ENCODE peak calls at places on chromosomes 12 and 14, in ten cellular contexts. B is stimulated activated CD8-positive, alpha-beta memory T cell treated with anti-CD3 and anti-CD28 coated beads, Interleukin-4, amount 100 ng/mL, for 24 hours; C is H54; M is NCI-H1436; L is hepatic stellate cell; J is astrocyte of the spinal cord; X is heart right ventricle; N is HFFc6; I is fibroblast of pulmonary artery; S is T-helper 22 cell. Y is an unnamed sample.

GRCh38 chr12:27460471-27460978 is 14.0 kb downstream of the SMCO2 start:
- DNase-seq in B (no peak), C (peak), M (no peak), L (no peak), J (peak), X (no peak), N (no peak), I (peak), S (no peak), Y (no peak)

GRCh38 chr12:11730299-11731041 is 81.0 kb downstream of the ETV6 start:
- DNase-seq in B (no peak), C (no peak), M (no peak), L (no peak), J (no peak), X (no peak), N (no peak), I (no peak), S (no peak), Y (no peak)

GRCh38 chr12:89346741-89347324 is 5.5 kb downstream of the DUSP6 start:
- DNase-seq in B (no peak), C (no peak), M (no peak), L (no peak), J (peak), X (peak), N (peak), I (peak), S (no peak), Y (no peak)

GRCh38 chr12:113991224-113992044 is 25.3 kb upstream of the RBM19 start:
- DNase-seq in B (no peak), C (no peak), M (no peak), L (no peak), J (no peak), X (no peak), N (no peak), I (no peak), S (no peak), Y (no peak)

GRCh38 chr14:41604793-41605534 is 1.7 kb upstream of the LRFN5 start:
- DNase-seq in B (no peak), C (no peak), M (peak), L (no peak), J (peak), X (peak), N (no peak), I (peak), S (no peak), Y (no peak)

GRCh38 chr14:90599748-90600507 is 203.1 kb downstream of the CALM1 start:
- DNase-seq in B (no peak), C (no peak), M (no peak), L (no peak), J (peak), X (no peak), N (no peak), I (peak), S (no peak), Y (no peak)

GRCh38 chr12:34209259-34209835 is 187.1 kb downstream of the ALG10 start:
- DNase-seq in B (no peak), C (no peak), M (no peak), L (no peak), J (no peak), X (no peak), N (no peak), I (no peak), S (no peak), Y (no peak)

GRCh38 chr14:65403231-65403630 is 9.3 kb upstream of the FUT8 start:
- DNase-seq in B (no peak), C (no peak), M (no peak), L (peak), J (no peak), X (no peak), N (peak), I (peak), S (no peak), Y (no peak)

GRCh38 chr14:95231966-95232365 is 74.6 kb upstream of the DICER1 start:
- DNase-seq in B (no peak), C (no peak), M (no peak), L (no peak), J (no peak), X (no peak), N (no peak), I (no peak), S (no peak), Y (no peak)

GRCh38 chr14:71377099-71377498 is 469.8 kb downstream of the PCNX1 start:
- DNase-seq in B (no peak), C (no peak), M (no peak), L (no peak), J (no peak), X (no peak), N (no peak), I (no peak), S (no peak), Y (no peak)

GRCh38 chr12:71440393-71441349 is 1.1 kb downstream of the LGR5 start:
- DNase-seq in B (no peak), C (no peak), M (no peak), L (peak), J (no peak), X (no peak), N (no peak), I (peak), S (no peak), Y (no peak)

GRCh38 chr12:31959701-31960391 is 631 bp downstream of the RESF1 start:
- DNase-seq in B (peak), C (peak), M (peak), L (peak), J (peak), X (peak), N (peak), I (peak), S (peak), Y (no peak)

GRCh38 chr14:23644195-23644918 is 8.2 kb downstream of the DHRS2 start:
- DNase-seq in B (no peak), C (no peak), M (no peak), L (no peak), J (no peak), X (no peak), N (no peak), I (no peak), S (no peak), Y (no peak)

Y was measured in iPS DF 19.7.